ENCODE peak calls at places on chromosomes 5 and 9, in five cellular contexts. G is stomach, F is transverse colon, D is SK-N-SH, Y is spleen. E is an unnamed sample.

GRCh38 chr5:180007582-180007981 is 64.0 kb downstream of the RNF130 start:
- DNase-seq in G (no peak), F (no peak), D (peak), Y (no peak), E (no peak)

GRCh38 chr9:70678153-70678552 is 263.7 kb upstream of the KLF9 start:
- DNase-seq in G (no peak), F (no peak), D (no peak), Y (no peak), E (no peak)

GRCh38 chr9:121855476-121855875 is 204.0 kb downstream of the DAB2IP start:
- DNase-seq in G (no peak), F (no peak), D (no peak), Y (no peak), E (no peak)

GRCh38 chr9:135515083-135515511 is 6.1 kb upstream of the LCN1 start:
- DNase-seq in G (peak), F (no peak), D (no peak), Y (peak), E (no peak)

GRCh38 chr9:71796368-71796767 is 28.1 kb upstream of the CEMIP2 start:
- DNase-seq in G (no peak), F (no peak), D (no peak), Y (no peak), E (no peak)

GRCh38 chr5:116574682-116575634 is at the start of gene SEMA6A:
- DNase-seq in G (peak), F (peak), D (peak), Y (peak), E (peak)

GRCh38 chr5:172303090-172303995 is 19.8 kb upstream of the UBTD2 start:
- DNase-seq in G (no peak), F (no peak), D (no peak), Y (no peak), E (no peak)

GRCh38 chr5:180353963-180354574 is 933 bp upstream of the GFPT2 start:
- DNase-seq in G (no peak), F (no peak), D (no peak), Y (no peak), E (no peak)

GRCh38 chr9:89138463-89139390 is 39.9 kb downstream of the SHC3 start:
- DNase-seq in G (no peak), F (no peak), D (no peak), Y (no peak), E (no peak)

GRCh38 chr9:133587466-133587865 is 21.7 kb downstream of the FAM163B start:
- DNase-seq in G (no peak), F (no peak), D (no peak), Y (no peak), E (no peak)

GRCh38 chr9:133591116-133591910 is 17.9 kb downstream of the FAM163B start:
- DNase-seq in G (no peak), F (no peak), D (no peak), Y (no peak), E (no peak)

GRCh38 chr9:133590231-133590855 is 18.8 kb downstream of the FAM163B start:
- DNase-seq in G (no peak), F (no peak), D (no peak), Y (no peak), E (no peak)

GRCh38 chr9:133591985-133592384 is 17.2 kb downstream of the FAM163B start:
- DNase-seq in G (no peak), F (no peak), D (no peak), Y (no peak), E (no peak)

GRCh38 chr9:133589454-133590227 is 19.5 kb downstream of the FAM163B start:
- DNase-seq in G (no peak), F (no peak), D (no peak), Y (no peak), E (no peak)
- TF ChIP-seq CTCF in G (no peak), F (no peak), D (peak), Y (peak), E (no peak)

DNA sequence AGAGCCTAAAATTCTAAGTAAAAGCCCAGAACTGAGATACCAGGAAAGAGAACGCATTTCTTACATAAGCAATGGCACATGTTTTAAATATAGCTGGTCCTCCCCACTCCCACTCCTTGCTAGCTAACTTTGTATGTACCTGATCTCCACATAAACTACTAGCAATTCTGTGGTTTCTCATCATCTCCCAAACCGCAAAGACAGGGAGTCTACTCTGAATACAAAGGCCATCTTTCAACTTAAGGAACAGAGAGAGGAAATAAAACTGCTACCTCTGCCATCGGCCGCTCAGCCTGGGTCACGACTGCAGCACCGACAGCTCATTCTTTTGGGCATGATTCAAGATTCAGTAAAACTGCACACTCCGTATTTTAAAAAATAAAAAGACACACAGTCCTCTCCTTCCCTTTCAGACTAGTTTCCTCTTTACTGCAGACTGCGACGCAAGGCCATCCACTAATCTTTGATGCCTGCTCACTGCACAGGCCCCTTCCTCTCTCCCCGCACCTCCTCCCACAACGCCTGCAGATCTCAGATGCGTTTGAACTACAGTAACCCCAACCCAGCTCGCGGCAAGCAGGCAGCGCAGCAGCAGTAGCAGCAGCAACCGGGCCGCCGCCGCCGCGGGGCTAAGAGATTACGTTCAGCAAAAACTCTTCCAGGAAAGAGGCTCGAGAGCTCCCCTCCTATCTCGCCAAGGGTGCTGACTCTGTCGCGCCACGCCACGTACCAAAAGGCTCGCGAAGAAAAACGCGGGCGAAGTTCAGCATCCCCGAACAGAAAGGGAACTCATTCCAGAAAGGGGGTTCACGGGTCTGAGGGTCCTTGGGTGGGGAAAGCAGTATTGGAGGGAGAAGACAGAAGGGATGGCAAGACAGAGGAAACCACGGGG is 1.5 kb downstream of the RNF145 start:
- DNase-seq in G (peak), F (peak), D (peak), Y (peak), E (peak)
- TF ChIP-seq POLR2AphosphoS5 in G (peak), F (peak), D (peak), Y (peak), E (peak)

GRCh38 chr9:79254900-79255651 is 316.7 kb upstream of the TLE4 start:
- DNase-seq in G (no peak), F (no peak), D (no peak), Y (no peak), E (no peak)
- TF ChIP-seq CTCF in G (no peak), F (no peak), D (peak), Y (no peak), E (no peak)

GRCh38 chr5:27944471-27944870 is 906.1 kb upstream of the CDH9 start:
- DNase-seq in G (no peak), F (no peak), D (no peak), Y (no peak), E (no peak)
- TF ChIP-seq POLR2AphosphoS5 in G (no peak), F (no peak), D (no peak), Y (no peak), E (no peak)

DNA sequence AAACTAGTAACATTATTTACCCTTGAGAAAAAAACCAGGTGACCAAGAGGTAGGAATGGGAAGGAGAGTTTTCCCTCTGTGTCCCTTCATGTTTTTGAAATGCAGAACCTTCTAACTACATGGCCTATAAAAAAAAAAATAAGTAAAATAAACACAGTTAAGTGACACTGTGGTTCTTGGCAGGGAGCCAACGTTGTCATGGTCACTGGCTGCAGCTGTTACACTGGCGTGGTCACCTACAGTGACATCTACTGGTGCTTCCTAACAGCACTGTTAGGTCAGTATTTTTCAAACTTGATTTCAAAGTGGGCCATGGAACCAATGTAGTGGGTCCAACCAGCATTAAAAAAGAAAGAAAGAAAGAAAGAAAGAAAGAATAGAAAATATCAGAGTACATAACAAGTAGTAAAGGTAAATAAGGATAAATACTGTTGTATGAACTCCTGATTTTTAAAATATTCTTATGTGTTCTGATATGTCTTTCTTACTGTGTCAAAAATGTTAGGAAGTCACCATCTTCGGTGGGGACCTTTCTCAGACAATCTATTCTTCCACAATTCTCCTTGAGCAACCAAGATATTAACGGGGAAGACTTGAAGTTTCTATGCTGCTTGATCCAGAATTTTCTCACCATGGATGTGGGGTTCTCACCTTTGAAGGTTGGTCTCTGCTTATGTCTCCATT is 59.1 kb upstream of the PJA2 start:
- DNase-seq in G (peak), F (peak), D (peak), Y (peak), E (peak)
- TF ChIP-seq CTCF in G (peak), F (peak), D (peak), Y (peak), E (peak)